ENCODE peak calls at places on chromosomes 4 and X, in four cellular contexts. C is HCT116, U is lung, Y is cardiac muscle cell. N is an unnamed sample.

GRCh38 chr4:70559216-70559830 is 32.7 kb upstream of the AMBN start:
- DNase-seq in C (peak), U (peak), Y (peak), N (peak)

GRCh38 chrX:53621418-53621986 is 65.0 kb downstream of the HUWE1 start:
- DNase-seq in C (no peak), U (no peak), Y (no peak), N (no peak)

GRCh38 chr4:119233750-119234149 is 21.2 kb downstream of the USP53 start:
- DNase-seq in C (no peak), U (no peak), Y (peak), N (no peak)

GRCh38 chrX:10939384-10939783 is 171.7 kb upstream of the HCCS start:
- DNase-seq in C (no peak), U (no peak), Y (no peak), N (no peak)

GRCh38 chr4:88792268-88792781 is 94.7 kb upstream of the NAP1L5 start:
- DNase-seq in C (no peak), U (no peak), Y (peak), N (peak)

GRCh38 chrX:10569946-10570345 is 50.4 kb downstream of the MID1 start:
- DNase-seq in C (no peak), U (no peak), Y (peak), N (no peak)

GRCh38 chr4:42067264-42067663 is 76.9 kb downstream of the SLC30A9 start:
- DNase-seq in C (no peak), U (no peak), Y (no peak), N (no peak)

GRCh38 chr4:162645381-162645780 is 481.6 kb upstream of the FSTL5 start:
- DNase-seq in C (no peak), U (no peak), Y (peak), N (no peak)

GRCh38 chr4:90024519-90024918 is 102.7 kb upstream of the CCSER1 start:
- DNase-seq in C (no peak), U (no peak), Y (no peak), N (no peak)

GRCh38 chr4:113050837-113051236 is 1.4 kb downstream of the ANK2 start:
- DNase-seq in C (no peak), U (no peak), Y (no peak), N (no peak)

GRCh38 chr4:113051361-113051760 is 1.9 kb downstream of the ANK2 start:
- DNase-seq in C (no peak), U (no peak), Y (no peak), N (no peak)

GRCh38 chr4:113050361-113050760 is 908 bp downstream of the ANK2 start:
- DNase-seq in C (no peak), U (no peak), Y (no peak), N (no peak)

GRCh38 chr4:113052379-113052951 is 3.0 kb downstream of the ANK2 start:
- DNase-seq in C (no peak), U (no peak), Y (peak), N (peak)

GRCh38 chr4:113049421-113050355 is at the start of gene ANK2:
- DNase-seq in C (no peak), U (no peak), Y (no peak), N (peak)
- H3K4me3 ChIP-seq in C (no peak), U (no peak), Y (no peak), N (peak)

GRCh38 chr4:95170176-95170575 is 378.6 kb downstream of the UNC5C start:
- DNase-seq in C (no peak), U (no peak), Y (no peak), N (no peak)

GRCh38 chr4:95161781-95162469 is 386.8 kb downstream of the UNC5C start:
- DNase-seq in C (no peak), U (no peak), Y (no peak), N (no peak)

GRCh38 chr4:95162867-95163266 is 385.9 kb downstream of the UNC5C start:
- DNase-seq in C (no peak), U (no peak), Y (no peak), N (no peak)

GRCh38 chr4:95165926-95166524 is 382.7 kb downstream of the UNC5C start:
- DNase-seq in C (peak), U (peak), Y (peak), N (peak)

DNA sequence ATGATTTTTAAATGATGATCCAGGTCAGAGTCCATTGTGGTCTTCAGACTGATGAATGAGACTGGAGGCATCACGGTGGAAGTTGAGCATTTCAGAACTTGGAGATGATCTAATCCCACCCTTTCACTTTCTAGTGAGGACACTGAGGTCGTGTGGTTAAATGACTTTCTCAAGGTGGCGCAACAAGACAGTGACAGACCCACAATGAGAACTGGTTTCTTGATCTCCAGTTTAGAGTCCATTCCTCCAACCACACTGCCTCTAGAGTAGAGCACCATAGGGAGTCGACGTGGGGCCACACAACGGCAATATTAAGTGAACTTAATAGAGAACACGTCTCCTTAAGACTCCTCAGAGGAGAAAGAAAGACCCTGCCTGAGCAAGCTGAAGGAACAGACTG is 381.0 kb downstream of the UNC5C start:
- DNase-seq in C (no peak), U (no peak), Y (peak), N (no peak)
- TF ChIP-seq CTCF in C (no peak), U (no peak), Y (no peak), N (no peak)

GRCh38 chr4:95551653-95552052 is 2.9 kb upstream of the UNC5C start:
- DNase-seq in C (no peak), U (no peak), Y (no peak), N (no peak)

GRCh38 chr4:95547708-95548471 is 883 bp downstream of the UNC5C start:
- DNase-seq in C (no peak), U (no peak), Y (peak), N (peak)

GRCh38 chr4:95550566-95550965 is 1.8 kb upstream of the UNC5C start:
- DNase-seq in C (no peak), U (no peak), Y (no peak), N (no peak)

GRCh38 chr4:95548738-95549245 is at the start of gene UNC5C:
- DNase-seq in C (no peak), U (peak), Y (peak), N (peak)

GRCh38 chr4:95549246-95550138 is 719 bp upstream of the UNC5C start:
- DNase-seq in C (no peak), U (no peak), Y (peak), N (peak)
- H3K4me3 ChIP-seq in C (no peak), U (peak), Y (peak), N (peak)

DNA sequence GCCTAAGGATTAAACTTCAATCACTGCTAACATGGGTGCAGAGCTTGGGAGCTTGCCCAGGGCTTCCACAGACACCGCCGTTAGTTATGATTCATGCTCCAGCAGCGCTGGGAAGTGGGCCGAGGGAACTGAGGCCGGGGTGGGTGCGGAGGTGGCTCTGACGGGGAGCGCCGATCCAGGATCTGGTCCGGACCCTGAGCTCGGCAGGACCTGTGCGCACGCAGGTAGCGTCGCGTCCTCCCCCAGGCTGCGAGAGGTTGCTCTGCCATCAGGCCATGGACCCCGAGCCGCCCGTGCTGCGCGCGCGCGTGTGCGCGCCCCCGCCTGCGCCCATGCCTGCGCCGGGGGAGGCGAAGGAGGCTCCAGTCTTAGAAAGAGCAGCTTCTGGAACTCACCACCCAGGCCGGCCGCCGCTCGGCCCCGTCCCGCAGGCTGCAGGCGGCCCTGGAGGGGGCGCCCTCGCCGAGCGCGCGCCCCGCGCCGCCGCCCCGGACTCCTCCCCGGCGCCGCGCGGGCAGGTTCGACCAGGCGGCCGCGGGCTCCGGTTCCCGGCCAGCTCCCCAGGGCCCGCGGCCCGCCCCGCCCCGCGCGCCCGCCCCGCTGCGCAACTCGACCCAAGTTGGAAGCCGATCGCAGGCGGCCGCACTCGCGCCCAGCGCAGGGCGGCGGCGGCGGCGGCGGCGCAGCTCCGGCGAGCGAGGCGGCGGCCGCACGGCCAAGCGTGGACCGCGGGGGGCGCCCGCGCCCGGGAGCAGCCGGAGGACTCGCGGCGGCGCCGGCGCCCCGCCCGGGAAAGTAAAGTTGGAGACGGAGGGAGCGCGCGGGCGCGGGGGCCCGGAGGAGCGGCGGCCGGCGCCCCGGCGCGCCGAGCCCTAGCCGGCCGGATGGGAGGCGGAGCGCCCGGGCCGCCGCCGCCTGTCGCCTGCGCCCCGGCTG is 646 bp upstream of the ADRA2C start:
- DNase-seq in C (no peak), U (no peak), Y (peak), N (peak)
- TF ChIP-seq CTCF in C (peak), U (no peak), Y (no peak), N (peak)

GRCh38 chrX:47623540-47624027 is 3.9 kb upstream of the SYN1 start:
- DNase-seq in C (no peak), U (no peak), Y (peak), N (peak)

GRCh38 chrX:47619486-47620302 is at the start of gene SYN1:
- DNase-seq in C (peak), U (peak), Y (peak), N (peak)

GRCh38 chrX:47618923-47619485 is 653 bp downstream of the SYN1 start:
- DNase-seq in C (no peak), U (no peak), Y (no peak), N (no peak)

GRCh38 chrX:47621851-47622250 is 2.2 kb upstream of the SYN1 start:
- DNase-seq in C (no peak), U (no peak), Y (no peak), N (no peak)

DNA sequence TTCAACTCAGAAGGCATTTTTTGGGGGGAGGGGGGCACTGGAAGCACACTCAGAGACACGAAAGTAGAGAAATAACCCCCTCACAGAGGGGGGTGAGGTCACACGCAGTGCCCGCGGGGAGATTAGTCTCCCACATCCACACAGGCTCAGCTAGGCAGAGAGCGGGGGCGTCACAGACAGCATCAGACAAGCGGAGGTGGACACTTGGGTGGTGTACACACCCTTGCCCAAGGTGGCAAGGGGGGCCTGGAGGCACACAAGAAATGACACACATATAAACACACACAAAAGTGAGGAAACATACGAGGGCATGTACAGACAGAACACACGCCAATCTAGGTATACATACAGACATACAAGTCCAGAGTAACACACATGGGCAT is 637 bp upstream of the SYN1 start:
- DNase-seq in C (no peak), U (no peak), Y (no peak), N (no peak)
- H3K4me3 ChIP-seq in C (no peak), U (no peak), Y (no peak), N (no peak)

GRCh38 chr4:4719446-4719845 is 140.0 kb upstream of the MSX1 start:
- DNase-seq in C (no peak), U (no peak), Y (no peak), N (no peak)

GRCh38 chr4:4717692-4718091 is 141.8 kb upstream of the MSX1 start:
- DNase-seq in C (no peak), U (no peak), Y (no peak), N (no peak)

GRCh38 chr4:4720671-4721070 is 138.8 kb upstream of the MSX1 start:
- DNase-seq in C (no peak), U (no peak), Y (no peak), N (no peak)

GRCh38 chr4:4726051-4726450 is 133.4 kb upstream of the MSX1 start:
- DNase-seq in C (peak), U (no peak), Y (no peak), N (no peak)

GRCh38 chr4:4721636-4722035 is 137.8 kb upstream of the MSX1 start:
- DNase-seq in C (no peak), U (no peak), Y (no peak), N (no peak)
- TF ChIP-seq CTCF in C (no peak), U (no peak), Y (no peak), N (no peak)

GRCh38 chr4:159103406-159104131 is 690 bp downstream of the RAPGEF2 start:
- DNase-seq in C (no peak), U (peak), Y (peak), N (peak)

GRCh38 chr4:159105761-159106243 is 2.9 kb downstream of the RAPGEF2 start:
- DNase-seq in C (no peak), U (no peak), Y (peak), N (peak)

GRCh38 chr4:159106636-159107035 is 3.8 kb downstream of the RAPGEF2 start:
- DNase-seq in C (no peak), U (no peak), Y (no peak), N (peak)

GRCh38 chr4:159102623-159103405 is at the start of gene RAPGEF2:
- DNase-seq in C (peak), U (peak), Y (peak), N (peak)

DNA sequence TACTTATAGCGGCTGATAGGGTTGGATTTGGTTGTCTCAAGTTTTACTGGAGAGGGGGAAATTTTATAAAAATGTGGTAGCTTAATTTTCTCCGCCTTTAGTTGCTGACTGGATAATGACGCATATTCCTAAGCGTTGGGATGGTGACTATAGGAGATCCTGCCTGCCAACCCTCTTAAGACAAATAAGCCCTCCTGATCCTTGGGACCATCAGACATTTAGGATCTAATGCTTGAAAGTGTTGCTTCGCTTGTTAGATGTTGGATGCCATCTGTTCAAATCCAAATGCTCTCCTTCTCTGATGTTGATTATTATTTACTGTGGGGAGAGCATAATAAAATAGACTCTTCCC is 2.2 kb downstream of the RAPGEF2 start:
- DNase-seq in C (no peak), U (no peak), Y (no peak), N (peak)
- H3K4me3 ChIP-seq in C (peak), U (peak), Y (peak), N (peak)

GRCh38 chr4:72340803-72341431 is 228.1 kb downstream of the ADAMTS3 start:
- DNase-seq in C (no peak), U (no peak), Y (no peak), N (peak)
- TF ChIP-seq CTCF in C (no peak), U (no peak), Y (no peak), N (peak)